ENCODE peak calls at places on chromosomes 12 and 14, in four cellular contexts. X, L, S and B are unnamed samples.

GRCh38 chr12:92571169-92571568 is 131.6 kb upstream of the PLEKHG7 start:
- DNase-seq in L (no peak), X (no peak), S (no peak), B (no peak)

GRCh38 chr14:62117718-62118164 is 355.5 kb downstream of the SNAPC1 start:
- DNase-seq in X (no peak), S (no peak), L (no peak), B (no peak)

GRCh38 chr14:99075771-99076370 is 196.1 kb downstream of the BCL11B start:
- DNase-seq in X (no peak), L (no peak), S (no peak), B (no peak)

GRCh38 chr12:78028426-78028825 is 197.7 kb downstream of the NAV3 start:
- DNase-seq in S (no peak), L (no peak), X (no peak), B (no peak)

GRCh38 chr12:45756666-45757065 is 27.2 kb downstream of the ARID2 start:
- DNase-seq in S (no peak), L (no peak), X (no peak), B (no peak)

GRCh38 chr12:23731035-23731434 is 218.4 kb downstream of the SOX5 start:
- DNase-seq in L (no peak), X (no peak), S (no peak), B (no peak)

GRCh38 chr12:102010265-102010994 is 51.4 kb downstream of the WASHC3 start:
- DNase-seq in S (no peak), L (no peak), X (no peak), B (no peak)

GRCh38 chr14:91300283-91300841 is 55.9 kb upstream of the GPR68 start:
- DNase-seq in X (no peak), S (no peak), L (no peak), B (no peak)

GRCh38 chr12:111437816-111438454 is 32.2 kb downstream of the SH2B3 start:
- DNase-seq in X (no peak), S (peak; percentile 49), L (no peak), B (peak; percentile 47)

GRCh38 chr12:47509398-47509851 is 196.4 kb downstream of the RPAP3 start:
- DNase-seq in L (no peak), S (peak; percentile 96), X (no peak), B (peak; percentile 87)

GRCh38 chr14:72576258-72576657 is 317.6 kb downstream of the DPF3 start:
- DNase-seq in X (no peak), S (no peak), L (no peak), B (no peak)

GRCh38 chr12:109131522-109132050 is 15.2 kb downstream of the ACACB start:
- DNase-seq in X (peak; percentile 70), S (no peak), L (no peak), B (no peak)

GRCh38 chr14:41642402-41643195 is 35.9 kb downstream of the LRFN5 start:
- DNase-seq in L (no peak), X (no peak), S (no peak), B (no peak)

GRCh38 chr12:69331482-69331845 is 16.7 kb upstream of the LYZ start:
- DNase-seq in S (no peak), L (no peak), X (no peak), B (no peak)

GRCh38 chr14:101511620-101512395 is 49.5 kb upstream of the DIO3 start:
- DNase-seq in S (no peak), L (no peak), X (no peak), B (no peak)

GRCh38 chr12:105281694-105282049 is 45.7 kb upstream of the APPL2 start:
- DNase-seq in X (no peak), S (no peak), L (no peak), B (no peak)